ENCODE peak calls at places on chromosomes 3 and 15, in six cellular contexts. Q is T follicular helper cell, G is T-helper 1 cell, C is NCI-H1092 treated with DMSO at 0.1 percent for 48 hours, U is activated B cell treated with CpG ODN at 0.5 μM for 24 hours, Z is stromal cell of bone marrow. K is an unnamed sample.

GRCh38 chr15:42891569-42891968 is 29.0 kb downstream of the TTBK2 start:
- DNase-seq in C (no peak), Q (no peak), U (no peak), G (no peak), Z (peak), K (no peak)

GRCh38 chr3:28279770-28280169 is 38.4 kb downstream of the CMC1 start:
- DNase-seq in Q (no peak), C (no peak), G (no peak), Z (no peak), U (no peak), K (no peak)

GRCh38 chr15:74274485-74275038 is 38.4 kb downstream of the CCDC33 start:
- DNase-seq in G (no peak), C (no peak), Z (no peak), Q (no peak), U (no peak), K (no peak)

GRCh38 chr3:169581633-169582032 is 81.9 kb downstream of the MECOM start:
- DNase-seq in C (no peak), U (no peak), Z (peak), Q (no peak), G (no peak), K (no peak)

GRCh38 chr3:103787164-103787871 is 1352.5 kb downstream of the ZPLD1 start:
- DNase-seq in G (no peak), Z (no peak), C (no peak), U (no peak), Q (no peak), K (no peak)

GRCh38 chr3:14391033-14391432 is 11.4 kb upstream of the SLC6A6 start:
- DNase-seq in Z (peak), C (peak), G (no peak), Q (no peak), U (no peak), K (peak)

GRCh38 chr3:172766718-172767405 is 16.3 kb downstream of the ECT2 start:
- DNase-seq in C (no peak), G (no peak), Z (no peak), U (no peak), Q (no peak), K (no peak)

GRCh38 chr3:70737656-70738309 is 425.3 kb upstream of the MDFIC2 start:
- DNase-seq in G (no peak), Q (no peak), U (no peak), C (peak), Z (no peak), K (peak)

GRCh38 chr3:170632780-170633179 is 46.9 kb upstream of the SLC7A14 start:
- DNase-seq in Z (no peak), C (no peak), U (no peak), Q (no peak), G (no peak), K (no peak)

GRCh38 chr3:127534564-127534963 is 56.0 kb downstream of the TPRA1 start:
- DNase-seq in Q (no peak), C (no peak), Z (no peak), U (no peak), G (no peak), K (no peak)

GRCh38 chr3:64072111-64072510 is 48.8 kb upstream of the PSMD6 start:
- DNase-seq in Q (no peak), C (no peak), U (no peak), G (no peak), Z (no peak), K (no peak)

GRCh38 chr3:38702231-38702630 is 52.7 kb upstream of the SCN5A start:
- DNase-seq in G (no peak), C (no peak), Z (no peak), U (no peak), Q (no peak), K (no peak)

GRCh38 chr3:106036706-106037105 is 167.9 kb upstream of the CBLB start:
- DNase-seq in Q (no peak), Z (no peak), U (no peak), C (no peak), G (no peak), K (no peak)

GRCh38 chr15:90478981-90479481 is 50.7 kb upstream of the CRTC3 start:
- DNase-seq in Z (no peak), C (no peak), Q (no peak), G (no peak), U (no peak), K (no peak)

GRCh38 chr15:68552773-68553172 is 26.0 kb upstream of the CORO2B start:
- DNase-seq in Q (no peak), U (no peak), G (no peak), C (no peak), Z (no peak), K (no peak)

GRCh38 chr3:169085827-169086226 is 577.7 kb downstream of the MECOM start:
- DNase-seq in U (no peak), Q (no peak), Z (peak), G (no peak), C (no peak), K (no peak)

GRCh38 chr3:137121704-137122314 is 164.0 kb downstream of the IL20RB start:
- DNase-seq in C (peak), G (no peak), Q (no peak), U (no peak), Z (no peak), K (peak)

GRCh38 chr15:64894395-64895056 is 17.2 kb upstream of the ANKDD1A start:
- DNase-seq in C (no peak), G (peak), Z (no peak), Q (peak), U (peak), K (no peak)

GRCh38 chr3:43363621-43364266 is 77.4 kb downstream of the SNRK start:
- DNase-seq in U (no peak), Z (no peak), Q (no peak), G (no peak), C (no peak), K (no peak)

GRCh38 chr3:185796431-185797107 is 28.3 kb downstream of the IGF2BP2 start:
- DNase-seq in Q (no peak), Z (no peak), U (no peak), C (no peak), G (no peak), K (peak)

GRCh38 chr3:121956363-121956762 is 62.2 kb downstream of the SLC15A2 start:
- DNase-seq in Z (no peak), Q (no peak), U (no peak), G (no peak), C (no peak), K (no peak)

GRCh38 chr15:68598171-68599152 is 19.7 kb downstream of the CORO2B start:
- DNase-seq in G (no peak), Z (no peak), C (no peak), Q (no peak), U (no peak), K (no peak)

GRCh38 chr3:63931290-63931689 is 19.1 kb upstream of the SCAANT1 start:
- DNase-seq in Q (no peak), G (no peak), U (no peak), Z (no peak), C (no peak), K (no peak)

GRCh38 chr3:62531981-62532380 is 158.6 kb upstream of the FEZF2 start:
- DNase-seq in Q (no peak), G (no peak), Z (no peak), U (no peak), C (no peak), K (no peak)

GRCh38 chr15:64892850-64893403 is 18.8 kb upstream of the ANKDD1A start:
- DNase-seq in C (no peak), Z (no peak), U (no peak), G (no peak), Q (no peak), K (no peak)

GRCh38 chr3:5791558-5791957 is 604.1 kb downstream of the EDEM1 start:
- DNase-seq in G (no peak), Q (no peak), Z (peak), C (no peak), U (no peak), K (no peak)

GRCh38 chr15:54082836-54083492 is 104.7 kb downstream of the UNC13C start:
- DNase-seq in C (no peak), G (no peak), U (no peak), Z (no peak), Q (no peak), K (peak)

GRCh38 chr3:134699721-134700120 is 48.9 kb upstream of the KY start:
- DNase-seq in C (no peak), U (no peak), Z (no peak), Q (no peak), G (no peak), K (no peak)

GRCh38 chr3:23810342-23811116 is 4.8 kb downstream of the UBE2E1 start:
- DNase-seq in Z (no peak), G (peak), Q (no peak), U (peak), C (peak), K (peak)

GRCh38 chr3:42612147-42612680 is 11.7 kb downstream of the NKTR start:
- DNase-seq in G (no peak), C (no peak), Q (no peak), U (no peak), Z (no peak), K (no peak)

GRCh38 chr15:71198846-71199245 is 83.6 kb downstream of the THSD4 start:
- DNase-seq in Z (no peak), C (no peak), Q (no peak), G (no peak), U (no peak), K (no peak)

GRCh38 chr3:27632431-27633223 is 89.5 kb downstream of the EOMES start:
- DNase-seq in C (peak), U (peak), Q (peak), G (peak), Z (peak), K (peak)

K was measured in HepG2.